ENCODE peak calls at places on chromosome 11, in seven cellular contexts. One of them, this sample, is unnamed.

GRCh38 chr11:68040121-68040956 is 1.5 kb downstream of the TCIRG1 start:
- DNase-seq in body of pancreas: peak; percentile 67
- DNase-seq in WTC11: peak; percentile 52
- DNase-seq in AG08395: peak; percentile 64
- DNase-seq in chondrocyte: peak; percentile 88
- DNase-seq in NCI-H460: no peak
- DNase-seq in activated gamma-delta T cell treated with Interleukin-2 at 50 U/mL for 16 hours: peak; percentile 32
- DNase-seq in this sample: peak; percentile 55

GRCh38 chr11:18790820-18791174 is 801 bp downstream of the PTPN5 start:
- DNase-seq in body of pancreas: no peak
- DNase-seq in WTC11: no peak
- DNase-seq in AG08395: no peak
- DNase-seq in chondrocyte: no peak
- DNase-seq in NCI-H460: no peak
- DNase-seq in activated gamma-delta T cell treated with Interleukin-2 at 50 U/mL for 16 hours: no peak
- DNase-seq in this sample: no peak

GRCh38 chr11:69419662-69420061 is 61.8 kb upstream of the LINC01488 start:
- DNase-seq in body of pancreas: no peak
- DNase-seq in WTC11: no peak
- DNase-seq in AG08395: peak; percentile 22
- DNase-seq in chondrocyte: no peak
- DNase-seq in NCI-H460: no peak
- DNase-seq in activated gamma-delta T cell treated with Interleukin-2 at 50 U/mL for 16 hours: no peak
- DNase-seq in this sample: no peak

GRCh38 chr11:6656581-6656915 is 939 bp upstream of the DCHS1 start:
- DNase-seq in body of pancreas: no peak
- DNase-seq in WTC11: no peak
- DNase-seq in AG08395: no peak
- DNase-seq in chondrocyte: no peak
- DNase-seq in NCI-H460: no peak
- DNase-seq in activated gamma-delta T cell treated with Interleukin-2 at 50 U/mL for 16 hours: no peak
- DNase-seq in this sample: no peak

GRCh38 chr11:66996609-66997273 is 21.6 kb downstream of the C11orf86 start:
- DNase-seq in body of pancreas: no peak
- DNase-seq in WTC11: no peak
- DNase-seq in AG08395: peak; percentile 59
- DNase-seq in chondrocyte: no peak
- DNase-seq in NCI-H460: no peak
- DNase-seq in activated gamma-delta T cell treated with Interleukin-2 at 50 U/mL for 16 hours: no peak
- DNase-seq in this sample: peak; percentile 8

GRCh38 chr11:126658306-126659056 is 303.0 kb downstream of the ST3GAL4 start:
- DNase-seq in body of pancreas: no peak
- DNase-seq in WTC11: no peak
- DNase-seq in AG08395: no peak
- DNase-seq in chondrocyte: no peak
- DNase-seq in NCI-H460: no peak
- DNase-seq in activated gamma-delta T cell treated with Interleukin-2 at 50 U/mL for 16 hours: no peak
- DNase-seq in this sample: no peak

GRCh38 chr11:111826322-111826950 is 44.9 kb downstream of the ALG9 start:
- DNase-seq in body of pancreas: no peak
- DNase-seq in WTC11: no peak
- DNase-seq in AG08395: no peak
- DNase-seq in chondrocyte: no peak
- DNase-seq in NCI-H460: no peak
- DNase-seq in activated gamma-delta T cell treated with Interleukin-2 at 50 U/mL for 16 hours: no peak
- DNase-seq in this sample: no peak

GRCh38 chr11:69463181-69463891 is 18.1 kb upstream of the LINC01488 start:
- DNase-seq in body of pancreas: no peak
- DNase-seq in WTC11: no peak
- DNase-seq in AG08395: peak; percentile 84
- DNase-seq in chondrocyte: peak; percentile 86
- DNase-seq in NCI-H460: no peak
- DNase-seq in activated gamma-delta T cell treated with Interleukin-2 at 50 U/mL for 16 hours: no peak
- DNase-seq in this sample: peak; percentile 59

GRCh38 chr11:46336781-46337180 is 10.5 kb upstream of the DGKZ start:
- DNase-seq in body of pancreas: no peak
- DNase-seq in WTC11: no peak
- DNase-seq in AG08395: no peak
- DNase-seq in chondrocyte: no peak
- DNase-seq in NCI-H460: no peak
- DNase-seq in activated gamma-delta T cell treated with Interleukin-2 at 50 U/mL for 16 hours: no peak
- DNase-seq in this sample: peak; percentile 55

GRCh38 chr11:1005913-1006312 is 30.6 kb downstream of the MUC6 start:
- DNase-seq in body of pancreas: peak; percentile 65
- DNase-seq in WTC11: no peak
- DNase-seq in AG08395: no peak
- DNase-seq in chondrocyte: no peak
- DNase-seq in NCI-H460: no peak
- DNase-seq in activated gamma-delta T cell treated with Interleukin-2 at 50 U/mL for 16 hours: no peak
- DNase-seq in this sample: no peak

GRCh38 chr11:46388619-46389449 is 2.7 kb downstream of the CHRM4 start:
- DNase-seq in body of pancreas: no peak
- DNase-seq in WTC11: no peak
- DNase-seq in AG08395: no peak
- DNase-seq in chondrocyte: no peak
- DNase-seq in NCI-H460: no peak
- DNase-seq in activated gamma-delta T cell treated with Interleukin-2 at 50 U/mL for 16 hours: no peak
- DNase-seq in this sample: no peak

GRCh38 chr11:18046116-18046777 is at the start of gene TPH1:
- DNase-seq in body of pancreas: peak; percentile 44
- DNase-seq in WTC11: peak; percentile 68
- DNase-seq in AG08395: peak; percentile 21
- DNase-seq in chondrocyte: no peak
- DNase-seq in NCI-H460: peak; percentile 1
- DNase-seq in activated gamma-delta T cell treated with Interleukin-2 at 50 U/mL for 16 hours: no peak
- DNase-seq in this sample: peak; percentile 15

GRCh38 chr11:6629892-6630631 is 10.8 kb upstream of the TPP1 start:
- DNase-seq in body of pancreas: peak; percentile 49
- DNase-seq in WTC11: peak; percentile 80
- DNase-seq in AG08395: no peak
- DNase-seq in chondrocyte: no peak
- DNase-seq in NCI-H460: no peak
- DNase-seq in activated gamma-delta T cell treated with Interleukin-2 at 50 U/mL for 16 hours: no peak
- DNase-seq in this sample: no peak

GRCh38 chr11:13140028-13140870 is 131.1 kb downstream of the RASSF10 start:
- DNase-seq in body of pancreas: peak; percentile 72
- DNase-seq in WTC11: no peak
- DNase-seq in AG08395: peak; percentile 52
- DNase-seq in chondrocyte: no peak
- DNase-seq in NCI-H460: no peak
- DNase-seq in activated gamma-delta T cell treated with Interleukin-2 at 50 U/mL for 16 hours: no peak
- DNase-seq in this sample: peak; percentile 57

GRCh38 chr11:58963551-58964075 is 24.3 kb downstream of the GLYATL1 start:
- DNase-seq in body of pancreas: peak; percentile 35
- DNase-seq in WTC11: peak; percentile 74
- DNase-seq in AG08395: peak; percentile 7
- DNase-seq in chondrocyte: no peak
- DNase-seq in NCI-H460: no peak
- DNase-seq in activated gamma-delta T cell treated with Interleukin-2 at 50 U/mL for 16 hours: no peak
- DNase-seq in this sample: peak; percentile 14

GRCh38 chr11:112128483-112129121 is 35.3 kb downstream of the IL18 start:
- DNase-seq in body of pancreas: no peak
- DNase-seq in WTC11: no peak
- DNase-seq in AG08395: peak; percentile 85
- DNase-seq in chondrocyte: no peak
- DNase-seq in NCI-H460: peak; percentile 26
- DNase-seq in activated gamma-delta T cell treated with Interleukin-2 at 50 U/mL for 16 hours: no peak
- DNase-seq in this sample: peak; percentile 80

GRCh38 chr11:130452171-130452570 is 3.7 kb downstream of the ADAMTS15 start:
- DNase-seq in body of pancreas: no peak
- DNase-seq in WTC11: no peak
- DNase-seq in AG08395: no peak
- DNase-seq in chondrocyte: no peak
- DNase-seq in NCI-H460: no peak
- DNase-seq in activated gamma-delta T cell treated with Interleukin-2 at 50 U/mL for 16 hours: no peak
- DNase-seq in this sample: no peak

GRCh38 chr11:68312780-68313573 is 586 bp downstream of the LRP5 start:
- DNase-seq in body of pancreas: no peak
- DNase-seq in WTC11: no peak
- DNase-seq in AG08395: peak; percentile 24
- DNase-seq in chondrocyte: no peak
- DNase-seq in NCI-H460: no peak
- DNase-seq in activated gamma-delta T cell treated with Interleukin-2 at 50 U/mL for 16 hours: no peak
- DNase-seq in this sample: no peak